ENCODE peak calls at places on chromosomes 13 and 19, in ten cellular contexts. V, D, Z, M, X, U, E, S, T and R are unnamed samples.

GRCh38 chr19:3178377-3178972 is at the start of gene S1PR4:
- DNase-seq in V (peak; percentile 62), D (peak; percentile 46), Z (no peak), M (no peak), X (no peak), U (no peak), E (no peak), S (no peak), T (no peak), R (no peak)

GRCh38 chr13:44921931-44922758 is 67.1 kb downstream of the NUFIP1 start:
- DNase-seq in V (no peak), D (no peak), Z (no peak), M (no peak), X (peak; percentile 75), U (no peak), E (peak; percentile 100), S (peak; percentile 83), T (no peak), R (peak; percentile 79)

GRCh38 chr13:112959206-112959605 is 9.8 kb upstream of the MCF2L start:
- DNase-seq in V (peak; percentile 51), D (no peak), Z (peak; percentile 46), M (no peak), X (no peak), U (no peak), E (no peak), S (peak; percentile 82), T (no peak), R (peak; percentile 53)

GRCh38 chr19:6233051-6233826 is 46.5 kb downstream of the MLLT1 start:
- DNase-seq in V (no peak), D (no peak), Z (peak; percentile 78), M (peak; percentile 81), X (no peak), U (no peak), E (peak; percentile 46), S (no peak), T (peak; percentile 85), R (no peak)

GRCh38 chr19:8149261-8150094 is at the start of gene FBN3:
- DNase-seq in V (no peak), D (no peak), Z (no peak), M (no peak), X (no peak), U (peak; percentile 79), E (no peak), S (no peak), T (no peak), R (no peak)

GRCh38 chr13:78657699-78658629 is 991 bp downstream of the OBI1 start:
- DNase-seq in V (no peak), D (no peak), Z (no peak), M (no peak), X (no peak), U (peak; percentile 96), E (peak; percentile 3), S (no peak), T (no peak), R (no peak)

GRCh38 chr19:55261671-55262126 is 2.9 kb upstream of the PPP6R1 start:
- DNase-seq in V (no peak), D (no peak), Z (no peak), M (no peak), X (no peak), U (peak; percentile 77), E (no peak), S (no peak), T (no peak), R (no peak)

GRCh38 chr13:93752506-93752905 is 525.9 kb downstream of the GPC6 start:
- DNase-seq in V (no peak), D (no peak), Z (peak; percentile 12), M (peak; percentile 11), X (no peak), U (no peak), E (no peak), S (no peak), T (no peak), R (no peak)

GRCh38 chr19:41426116-41426841 is 895 bp downstream of the B3GNT8 start:
- DNase-seq in V (peak; percentile 68), D (no peak), Z (peak; percentile 27), M (no peak), X (no peak), U (no peak), E (no peak), S (no peak), T (peak; percentile 53), R (no peak)

GRCh38 chr13:113393226-113393571 is 29.3 kb upstream of the GRTP1 start:
- DNase-seq in V (no peak), D (no peak), Z (no peak), M (no peak), X (no peak), U (no peak), E (no peak), S (no peak), T (no peak), R (no peak)